ENCODE peak calls at places on chromosomes 1 and 21, in seven cellular contexts. P, X, A, M, W, U and S are unnamed samples.

GRCh38 chr1:46191033-46191701 is 7.1 kb downstream of the POMGNT1 start:
- DNase-seq in P (no peak), A (peak; percentile 66), W (no peak), U (no peak), X (no peak), M (no peak), S (no peak)

GRCh38 chr21:45538381-45539045 is 3.7 kb downstream of the SLC19A1 start:
- DNase-seq in X (no peak), U (no peak), A (no peak), M (no peak), P (no peak), W (peak; percentile 40), S (peak; percentile 23)

GRCh38 chr1:7249516-7249915 is 464.3 kb downstream of the CAMTA1 start:
- DNase-seq in A (no peak), X (no peak), M (no peak), P (no peak), W (no peak), U (no peak), S (no peak)

GRCh38 chr21:41703857-41704501 is 62.9 kb downstream of the RIPK4 start:
- DNase-seq in U (no peak), M (no peak), P (no peak), X (no peak), W (no peak), A (no peak), S (no peak)

GRCh38 chr21:10430007-10430406 is 91.4 kb upstream of the TPTE start:
- DNase-seq in W (no peak), M (no peak), U (no peak), X (no peak), P (no peak), A (no peak), S (no peak)

GRCh38 chr1:10494754-10495474 is 20.2 kb downstream of the PEX14 start:
- DNase-seq in P (peak; percentile 72), W (peak; percentile 98), M (peak; percentile 67), X (peak; percentile 65), A (peak; percentile 61), U (peak; percentile 88), S (peak; percentile 73)

GRCh38 chr1:230684998-230685397 is 28.9 kb downstream of the AGT start:
- DNase-seq in X (no peak), W (no peak), A (no peak), M (no peak), U (no peak), P (no peak), S (no peak)

GRCh38 chr1:18511469-18511997 is 30.8 kb downstream of the KLHDC7A start:
- DNase-seq in M (no peak), A (no peak), U (no peak), X (no peak), W (no peak), P (no peak), S (no peak)

GRCh38 chr1:115753830-115754229 is 14.7 kb downstream of the CASQ2 start:
- DNase-seq in W (no peak), A (no peak), M (no peak), X (no peak), U (peak; percentile 52), P (no peak), S (no peak)

GRCh38 chr1:5913078-5913845 is 79.0 kb downstream of the NPHP4 start:
- DNase-seq in P (no peak), U (no peak), W (peak; percentile 42), M (no peak), A (peak; percentile 34), X (peak; percentile 16), S (peak; percentile 29)

GRCh38 chr1:29397981-29398380 is 161.7 kb downstream of the PTPRU start:
- DNase-seq in M (no peak), P (no peak), X (no peak), W (no peak), A (no peak), U (no peak), S (no peak)

GRCh38 chr1:57381871-57382270 is 42.0 kb downstream of the DAB1 start:
- DNase-seq in A (no peak), P (no peak), W (no peak), X (peak; percentile 91), U (no peak), M (no peak), S (no peak)

GRCh38 chr1:57378564-57378963 is 45.3 kb downstream of the DAB1 start:
- DNase-seq in W (no peak), U (no peak), P (no peak), A (no peak), M (no peak), X (no peak), S (no peak)

GRCh38 chr1:57377731-57378139 is 46.1 kb downstream of the DAB1 start:
- DNase-seq in A (no peak), U (no peak), M (no peak), X (peak; percentile 89), W (no peak), P (no peak), S (peak; percentile 44)

GRCh38 chr1:57380923-57381322 is 42.9 kb downstream of the DAB1 start:
- DNase-seq in M (no peak), P (no peak), A (no peak), U (no peak), W (no peak), X (no peak), S (no peak)
- H2AK5ac ChIP-seq in M (no peak overlapping the region), P (no peak overlapping the region), A (no peak overlapping the region), U (no peak overlapping the region), W (no peak overlapping the region), X (no peak overlapping the region), S (no peak overlapping the region)

GRCh38 chr1:53449693-53450092 is 9.5 kb upstream of the DMRTB1 start:
- DNase-seq in X (peak; percentile 77), M (no peak), A (no peak), U (no peak), P (no peak), W (no peak), S (no peak)
- H2AK5ac ChIP-seq in X (peak overlapping the region; percentile 99), M (peak overlapping the region; percentile 15), A (peak overlapping the region; percentile 62), U (no peak overlapping the region), P (no peak overlapping the region), W (peak overlapping the region; percentile 83), S (no peak overlapping the region)

GRCh38 chr1:47840791-47841190 is 156.4 kb downstream of the TRABD2B start:
- DNase-seq in W (no peak), P (no peak), X (no peak), U (no peak), A (no peak), M (no peak), S (no peak)
- H2AK5ac ChIP-seq in W (no peak overlapping the region), P (no peak overlapping the region), X (no peak overlapping the region), U (no peak overlapping the region), A (no peak overlapping the region), M (no peak overlapping the region), S (no peak overlapping the region)

GRCh38 chr1:34985063-34985770 is at the start of gene TMEM35B:
- DNase-seq in X (peak; percentile 63), A (peak; percentile 41), P (peak; percentile 27), U (peak; percentile 50), W (peak; percentile 81), M (peak; percentile 65), S (peak; percentile 64)

GRCh38 chr1:34988147-34988546 is 3.0 kb upstream of the TMEM35B start:
- DNase-seq in X (no peak), W (no peak), A (no peak), U (no peak), M (no peak), P (no peak), S (no peak)

GRCh38 chr1:34988581-34988980 is 3.4 kb upstream of the TMEM35B start:
- DNase-seq in X (no peak), A (no peak), U (peak; percentile 87), M (no peak), P (no peak), W (no peak), S (no peak)

GRCh38 chr1:34984435-34985062 is 598 bp downstream of the TMEM35B start:
- DNase-seq in X (peak; percentile 50), M (peak; percentile 70), P (no peak), U (peak; percentile 2), A (peak; percentile 33), W (no peak), S (no peak)

DNA sequence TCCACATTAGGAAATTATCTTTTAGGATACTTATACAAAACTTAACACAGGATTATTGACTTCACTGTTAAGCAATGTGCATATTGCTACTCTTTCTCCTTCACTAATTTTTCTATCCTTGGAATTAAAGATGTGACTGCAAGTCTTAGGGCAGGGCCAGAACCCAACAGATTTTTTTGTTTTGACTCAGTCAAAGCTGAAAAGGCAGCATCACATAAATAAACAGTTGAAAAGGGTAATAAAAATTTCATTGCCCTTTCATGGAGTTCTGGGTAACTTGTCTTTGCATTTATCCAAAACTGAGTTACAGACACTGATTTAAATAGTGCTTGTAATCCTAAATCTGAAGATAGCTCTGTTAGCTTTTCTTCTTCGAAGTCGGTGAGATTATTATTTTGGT is 1.9 kb upstream of the TMEM35B start:
- DNase-seq in X (no peak), U (no peak), A (peak; percentile 34), W (no peak), M (no peak), P (no peak), S (no peak)
- H2AK5ac ChIP-seq in X (no peak overlapping the region), U (no peak overlapping the region), A (no peak overlapping the region), W (no peak overlapping the region), M (no peak overlapping the region), P (no peak overlapping the region), S (no peak overlapping the region)

GRCh38 chr1:27235827-27236226 is 1.4 kb downstream of the WDTC1 start:
- DNase-seq in X (no peak), P (no peak), M (peak; percentile 52), U (peak; percentile 27), W (no peak), A (peak; percentile 20), S (no peak)

GRCh38 chr1:27238032-27238431 is 3.6 kb downstream of the WDTC1 start:
- DNase-seq in U (peak; percentile 83), A (no peak), P (no peak), X (no peak), W (no peak), M (no peak), S (no peak)

GRCh38 chr1:27234054-27234882 is at the start of gene WDTC1:
- DNase-seq in M (peak; percentile 97), X (peak; percentile 97), P (peak; percentile 97), W (peak; percentile 95), A (peak; percentile 95), U (peak; percentile 91), S (peak; percentile 98)

GRCh38 chr1:27237112-27237511 is 2.7 kb downstream of the WDTC1 start:
- DNase-seq in W (no peak), M (no peak), U (no peak), A (no peak), P (no peak), X (no peak), S (no peak)

DNA sequence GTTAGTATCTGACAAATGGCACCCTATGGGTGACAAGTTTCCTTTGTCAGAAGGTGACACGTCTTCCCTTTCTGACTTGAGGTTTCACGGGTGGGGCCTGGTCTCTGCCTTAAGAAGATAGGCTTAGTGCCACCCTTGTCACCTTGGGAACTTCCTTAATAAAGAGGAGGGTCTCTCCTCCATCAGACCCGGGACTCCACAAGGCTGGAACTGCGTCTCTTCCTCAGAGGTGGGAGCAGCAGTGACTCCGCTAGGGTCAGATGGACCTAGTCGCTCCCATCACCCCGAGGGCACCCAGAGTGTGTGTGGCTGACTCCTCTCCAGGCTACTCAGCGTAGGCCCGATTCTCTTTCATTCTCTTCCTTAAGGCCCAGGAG is 767 bp upstream of the WDTC1 start:
- DNase-seq in U (peak; percentile 22), X (peak; percentile 20), W (no peak), A (no peak), M (no peak), P (peak; percentile 9), S (peak; percentile 42)
- H2AK5ac ChIP-seq in U (no peak overlapping the region), X (no peak overlapping the region), W (no peak overlapping the region), A (no peak overlapping the region), M (no peak overlapping the region), P (no peak overlapping the region), S (no peak overlapping the region)